ENCODE peak calls at places on chromosomes 6 and 20, in four cellular contexts. A, H, T and M are unnamed samples.

GRCh38 chr6:152748843-152749242 is 1.8 kb upstream of the VIP start:
- DNase-seq in A (no peak), H (no peak), T (no peak), M (no peak)

GRCh38 chr6:144443157-144443556 is 158.0 kb downstream of the UTRN start:
- DNase-seq in A (no peak), H (no peak), T (no peak), M (no peak)

GRCh38 chr6:38973178-38974057 is 75.2 kb upstream of the GLP1R start:
- DNase-seq in A (no peak), H (peak), T (no peak), M (no peak)

GRCh38 chr6:121520337-121521163 is 85.1 kb downstream of the GJA1 start:
- DNase-seq in A (no peak), H (no peak), T (no peak), M (no peak)

GRCh38 chr6:336159-337114 is 44.1 kb downstream of the DUSP22 start:
- DNase-seq in A (no peak), H (no peak), T (no peak), M (peak)

GRCh38 chr6:31243508-31243907 is 28.4 kb downstream of the HLA-C start:
- DNase-seq in A (no peak), H (no peak), T (no peak), M (no peak)

GRCh38 chr6:17505062-17505476 is 95.0 kb upstream of the FAM8A1 start:
- DNase-seq in A (no peak), H (no peak), T (no peak), M (no peak)

GRCh38 chr6:146287691-146288369 is 255.8 kb upstream of the RAB32 start:
- DNase-seq in A (no peak), H (no peak), T (no peak), M (no peak)

GRCh38 chr20:1830240-1830639 is 65.0 kb upstream of the SIRPA start:
- DNase-seq in A (no peak), H (no peak), T (no peak), M (peak)

GRCh38 chr20:46784450-46785127 is 75.1 kb downstream of the SLC2A10 start:
- DNase-seq in A (no peak), H (no peak), T (no peak), M (no peak)

GRCh38 chr6:44497807-44498206 is 110.3 kb downstream of the CDC5L start:
- DNase-seq in A (no peak), H (no peak), T (no peak), M (no peak)

GRCh38 chr6:90644492-90644891 is 57.6 kb upstream of the MAP3K7 start:
- DNase-seq in A (no peak), H (no peak), T (no peak), M (no peak)

GRCh38 chr6:25257686-25258348 is 21.4 kb upstream of the CARMIL1 start:
- DNase-seq in A (no peak), H (no peak), T (no peak), M (no peak)

GRCh38 chr20:59938696-59939051 is 1.4 kb downstream of the PPP1R3D start:
- DNase-seq in A (no peak), H (no peak), T (peak), M (no peak)

GRCh38 chr6:84220809-84221409 is 6.5 kb downstream of the CEP162 start:
- DNase-seq in A (no peak), H (no peak), T (no peak), M (no peak)

GRCh38 chr6:10613077-10613476 is 81.3 kb downstream of the C6orf52 start:
- DNase-seq in A (no peak), H (no peak), T (no peak), M (no peak)

GRCh38 chr6:47258724-47259347 is 50.9 kb downstream of the TNFRSF21 start:
- DNase-seq in A (no peak), H (no peak), T (no peak), M (no peak)

GRCh38 chr6:133131621-133132020 is 109.5 kb upstream of the EYA4 start:
- DNase-seq in A (no peak), H (no peak), T (no peak), M (no peak)

GRCh38 chr6:28747631-28748157 is 176.1 kb downstream of the TRIM27 start:
- DNase-seq in A (no peak), H (peak), T (no peak), M (no peak)

GRCh38 chr6:125659887-125660286 is 89.5 kb upstream of the HEY2 start:
- DNase-seq in A (no peak), H (no peak), T (no peak), M (no peak)

GRCh38 chr6:108945686-108946158 is 97.5 kb downstream of the ARMC2 start:
- DNase-seq in A (no peak), H (no peak), T (no peak), M (peak)

GRCh38 chr20:21511850-21512633 is 1.8 kb downstream of the NKX2-2 start:
- DNase-seq in A (no peak), H (no peak), T (no peak), M (no peak)

GRCh38 chr20:45581702-45582101 is 2.6 kb upstream of the WFDC8 start:
- DNase-seq in A (no peak), H (no peak), T (no peak), M (no peak)

GRCh38 chr6:169774347-169774746 is 22.9 kb downstream of the ERMARD start:
- DNase-seq in A (no peak), H (no peak), T (no peak), M (no peak)

GRCh38 chr6:26197736-26198625 is 110.8 kb downstream of the HFE start:
- DNase-seq in A (no peak), H (peak), T (peak), M (no peak)

GRCh38 chr20:10672579-10673127 is 1.1 kb downstream of the JAG1 start:
- DNase-seq in A (no peak), H (peak), T (peak), M (peak)

GRCh38 chr6:73521351-73522254 is 771 bp upstream of the EEF1A1 start:
- DNase-seq in A (no peak), H (no peak), T (no peak), M (peak)

GRCh38 chr6:33197431-33198048 is 2.9 kb downstream of the RXRB start:
- DNase-seq in A (no peak), H (peak), T (peak), M (no peak)

GRCh38 chr6:64217721-64218603 is 582.4 kb downstream of the PHF3 start:
- DNase-seq in A (no peak), H (no peak), T (no peak), M (no peak)

GRCh38 chr6:257774-258173 is 34.5 kb upstream of the DUSP22 start:
- DNase-seq in A (no peak), H (no peak), T (no peak), M (no peak)

GRCh38 chr20:32532246-32532645 is 52.9 kb downstream of the NOL4L start:
- DNase-seq in A (no peak), H (no peak), T (no peak), M (no peak)

GRCh38 chr6:170101281-170102035 is 189.4 kb downstream of the DLL1 start:
- DNase-seq in A (no peak), H (peak), T (no peak), M (peak)

GRCh38 chr6:102549221-102549874 is 1155.8 kb downstream of the GRIK2 start:
- DNase-seq in A (no peak), H (no peak), T (no peak), M (no peak)

GRCh38 chr6:69276204-69276603 is 520.6 kb downstream of the LMBRD1 start:
- DNase-seq in A (no peak), H (no peak), T (no peak), M (no peak)

GRCh38 chr6:135951169-135951568 is 99.7 kb downstream of the PDE7B start:
- DNase-seq in A (no peak), H (no peak), T (no peak), M (no peak)

GRCh38 chr6:149075616-149076354 is 241.7 kb upstream of the TAB2 start:
- DNase-seq in A (no peak), H (no peak), T (no peak), M (no peak)